ENCODE peak calls at places on chromosome 16, in seven cellular contexts. L is HCEC 1CT, I is HL-60, Z is prostate gland, H is upper lobe of right lung, W is heart left ventricle, N is thoracic aorta. F is an unnamed sample.
A peak's percentile ranks its signal among the peaks of the same experiment; 100 is the strongest.

GRCh38 chr16:54244061-54244886 is 42.3 kb downstream of the IRX3 start:
- DNase-seq in L (no peak), I (peak; percentile 23), Z (no peak), H (no peak), W (no peak), N (no peak), F (no peak)

GRCh38 chr16:49527621-49528020 is 154.0 kb downstream of the C16orf78 start:
- DNase-seq in L (no peak), I (no peak), Z (no peak), H (no peak), W (no peak), N (no peak), F (no peak)

GRCh38 chr16:89002851-89003830 is 26.1 kb upstream of the CBFA2T3 start:
- DNase-seq in L (no peak), I (no peak), Z (no peak), H (no peak), W (peak; percentile 56), N (no peak), F (no peak)

GRCh38 chr16:84851192-84852127 is 31.7 kb downstream of the CRISPLD2 start:
- DNase-seq in L (peak; percentile 81), I (no peak), Z (no peak), H (no peak), W (peak; percentile 33), N (no peak), F (no peak)

GRCh38 chr16:82456683-82457082 is 170.1 kb upstream of the CDH13 start:
- DNase-seq in L (peak; percentile 49), I (peak; percentile 50), Z (peak; percentile 50), H (peak; percentile 69), W (no peak), N (no peak), F (peak; percentile 66)

GRCh38 chr16:4494746-4495490 is 18.7 kb downstream of the HMOX2 start:
- DNase-seq in L (peak; percentile 89), I (no peak), Z (no peak), H (no peak), W (no peak), N (no peak), F (no peak)

GRCh38 chr16:60929-61878 is 7.6 kb downstream of the SNRNP25 start:
- DNase-seq in L (no peak), I (no peak), Z (no peak), H (peak; percentile 63), W (no peak), N (no peak), F (no peak)

GRCh38 chr16:9965079-9965478 is 217.1 kb downstream of the GRIN2A start:
- DNase-seq in L (no peak), I (no peak), Z (no peak), H (no peak), W (no peak), N (no peak), F (no peak)

GRCh38 chr16:74736531-74737157 is 36.0 kb upstream of the MLKL start:
- DNase-seq in L (no peak), I (no peak), Z (no peak), H (no peak), W (no peak), N (no peak), F (no peak)

GRCh38 chr16:27453476-27453825 is 51.5 kb downstream of the IL21R start:
- DNase-seq in L (no peak), I (no peak), Z (no peak), H (no peak), W (no peak), N (no peak), F (no peak)

GRCh38 chr16:82638095-82638798 is 11.5 kb downstream of the CDH13 start:
- DNase-seq in L (peak; percentile 95), I (no peak), Z (no peak), H (no peak), W (no peak), N (no peak), F (no peak)

GRCh38 chr16:71807905-71808592 is 585 bp downstream of the AP1G1 start:
- DNase-seq in L (peak; percentile 20), I (peak; percentile 31), Z (peak; percentile 26), H (no peak), W (no peak), N (no peak), F (peak; percentile 59)

GRCh38 chr16:56457927-56458470 is 6.6 kb downstream of the OGFOD1 start:
- DNase-seq in L (no peak), I (no peak), Z (no peak), H (no peak), W (no peak), N (no peak), F (no peak)

GRCh38 chr16:4381072-4381934 is 9.7 kb downstream of the VASN start:
- DNase-seq in L (no peak), I (no peak), Z (no peak), H (no peak), W (peak; percentile 63), N (no peak), F (no peak)

GRCh38 chr16:75105306-75106061 is 11.1 kb downstream of the LDHD start:
- DNase-seq in L (no peak), I (peak; percentile 91), Z (no peak), H (peak; percentile 69), W (peak; percentile 69), N (no peak), F (peak; percentile 27)

GRCh38 chr16:82061861-82062525 is 26.9 kb downstream of the HSD17B2 start:
- DNase-seq in L (peak; percentile 52), I (peak; percentile 16), Z (no peak), H (no peak), W (no peak), N (no peak), F (peak; percentile 36)

GRCh38 chr16:31253642-31254045 is 6.1 kb upstream of the ITGAM start:
- DNase-seq in L (no peak), I (peak; percentile 89), Z (no peak), H (no peak), W (no peak), N (peak; percentile 5), F (no peak)

GRCh38 chr16:50614956-50615727 is 66.0 kb downstream of the SNX20 start:
- DNase-seq in L (no peak), I (no peak), Z (no peak), H (no peak), W (no peak), N (no peak), F (no peak)

GRCh38 chr16:46889245-46889941 is 5.2 kb downstream of the GPT2 start:
- DNase-seq in L (no peak), I (no peak), Z (no peak), H (no peak), W (no peak), N (no peak), F (no peak)

GRCh38 chr16:578870-579405 is 9.2 kb downstream of the PIGQ start:
- DNase-seq in L (no peak), I (peak; percentile 85), Z (peak; percentile 74), H (peak; percentile 91), W (peak; percentile 85), N (no peak), F (peak; percentile 81)

GRCh38 chr16:54297154-54297553 is 10.6 kb upstream of the IRX3 start:
- DNase-seq in L (no peak), I (no peak), Z (no peak), H (no peak), W (no peak), N (no peak), F (no peak)

GRCh38 chr16:2535644-2536021 is 2.2 kb upstream of the PDPK1 start:
- DNase-seq in L (peak; percentile 32), I (no peak), Z (no peak), H (peak; percentile 69), W (no peak), N (no peak), F (no peak)

GRCh38 chr16:71674229-71674628 is 48.2 kb downstream of the MARVELD3 start:
- DNase-seq in L (no peak), I (no peak), Z (no peak), H (no peak), W (no peak), N (no peak), F (no peak)

GRCh38 chr16:2524339-2524938 is 4.3 kb downstream of the AMDHD2 start:
- DNase-seq in L (no peak), I (no peak), Z (no peak), H (no peak), W (peak; percentile 6), N (no peak), F (no peak)

GRCh38 chr16:85062728-85063336 is 35.2 kb downstream of the KIAA0513 start:
- DNase-seq in L (no peak), I (no peak), Z (no peak), H (no peak), W (no peak), N (no peak), F (no peak)

GRCh38 chr16:84109598-84110325 is 7.0 kb downstream of the MBTPS1 start:
- DNase-seq in L (no peak), I (no peak), Z (no peak), H (no peak), W (no peak), N (no peak), F (no peak)

GRCh38 chr16:54208262-54208661 is 78.3 kb downstream of the IRX3 start:
- DNase-seq in L (no peak), I (no peak), Z (no peak), H (no peak), W (no peak), N (no peak), F (no peak)

GRCh38 chr16:4529085-4530060 is 9.2 kb downstream of the CDIP1 start:
- DNase-seq in L (no peak), I (peak; percentile 29), Z (no peak), H (no peak), W (no peak), N (no peak), F (peak; percentile 61)

GRCh38 chr16:86968866-86969265 is 348.3 kb downstream of the C16orf95 start:
- DNase-seq in L (no peak), I (no peak), Z (no peak), H (peak; percentile 46), W (no peak), N (no peak), F (no peak)

GRCh38 chr16:82832861-82833260 is 206.1 kb downstream of the CDH13 start:
- DNase-seq in L (peak; percentile 74), I (no peak), Z (no peak), H (no peak), W (no peak), N (no peak), F (no peak)

GRCh38 chr16:89721644-89722391 is 481 bp downstream of the ZNF276 start:
- DNase-seq in L (peak; percentile 35), I (peak; percentile 76), Z (peak; percentile 30), H (peak; percentile 90), W (peak; percentile 90), N (no peak), F (peak; percentile 49)

GRCh38 chr16:80569440-80570105 is 28.8 kb downstream of the DYNLRB2 start:
- DNase-seq in L (no peak), I (no peak), Z (no peak), H (no peak), W (no peak), N (no peak), F (peak; percentile 60)

GRCh38 chr16:46932802-46933201 is 40.7 kb downstream of the DNAJA2 start:
- DNase-seq in L (no peak), I (peak; percentile 71), Z (no peak), H (no peak), W (no peak), N (no peak), F (peak; percentile 53)

F was measured in GM10248.